ENCODE peak calls at places on chromosomes 5 and 9, in five cellular contexts. O is left colon, N is germinal center, R is fibroblast of the conjunctiva, D is IMR-90. C is an unnamed sample.

GRCh38 chr9:69206047-69206446 is 32.0 kb downstream of the TJP2 start:
- DNase-seq in R (no peak), N (no peak), D (no peak), O (no peak), C (no peak)

GRCh38 chr5:10709933-10710332 is 51.1 kb downstream of the DAP start:
- DNase-seq in O (no peak), N (no peak), D (no peak), R (no peak), C (no peak)

GRCh38 chr5:89668821-89669220 is 740.7 kb downstream of the CETN3 start:
- DNase-seq in O (no peak), R (no peak), D (no peak), N (no peak), C (no peak)

GRCh38 chr9:131980267-131980916 is 99.3 kb downstream of the MED27 start:
- DNase-seq in D (no peak), O (no peak), N (no peak), R (no peak), C (no peak)

GRCh38 chr9:22134390-22134789 is 125.3 kb upstream of the CDKN2B start:
- DNase-seq in N (no peak), D (no peak), O (no peak), R (no peak), C (no peak)

GRCh38 chr5:119418782-119419101 is 33.6 kb upstream of the HSD17B4 start:
- DNase-seq in O (no peak), D (no peak), R (no peak), N (peak; percentile 33), C (no peak)

GRCh38 chr9:16509946-16510504 is 360.4 kb downstream of the BNC2 start:
- DNase-seq in N (no peak), R (no peak), O (no peak), D (peak; percentile 81), C (peak; percentile 41)

GRCh38 chr9:19431361-19432171 is 22.8 kb downstream of the ACER2 start:
- DNase-seq in N (no peak), O (no peak), D (no peak), R (peak; percentile 3), C (no peak)

GRCh38 chr5:148682283-148683026 is 28.1 kb upstream of the HTR4 start:
- DNase-seq in N (no peak), D (no peak), O (peak; percentile 20), R (no peak), C (no peak)

GRCh38 chr5:80219381-80219780 is 36.5 kb downstream of the SERINC5 start:
- DNase-seq in D (no peak), N (no peak), R (no peak), O (no peak), C (no peak)

GRCh38 chr9:89435315-89435823 is 62.5 kb downstream of the SEMA4D start:
- DNase-seq in O (peak; percentile 92), R (no peak), N (no peak), D (no peak), C (no peak)

GRCh38 chr5:106435185-106435584 is 1235.6 kb downstream of the EFNA5 start:
- DNase-seq in O (no peak), D (no peak), R (no peak), N (no peak), C (no peak)

GRCh38 chr5:167049043-167049663 is 1242.3 kb upstream of the WWC1 start:
- DNase-seq in D (no peak), O (peak; percentile 43), R (peak; percentile 30), N (no peak), C (no peak)

GRCh38 chr5:120692346-120692745 is 228.2 kb downstream of the PRR16 start:
- DNase-seq in N (no peak), O (no peak), D (no peak), R (no peak), C (no peak)

GRCh38 chr5:44747396-44747795 is 61.4 kb upstream of the MRPS30 start:
- DNase-seq in D (no peak), R (no peak), N (no peak), O (no peak), C (no peak)

GRCh38 chr9:95017661-95018060 is 291.2 kb downstream of the AOPEP start:
- DNase-seq in R (no peak), D (peak; percentile 56), O (no peak), N (no peak), C (peak; percentile 20)

GRCh38 chr5:105503950-105504349 is 1941.4 kb upstream of the NUDT12 start:
- DNase-seq in O (no peak), D (peak; percentile 13), N (no peak), R (no peak), C (no peak)

GRCh38 chr9:127122176-127123151 is at the start of gene ANGPTL2:
- DNase-seq in O (peak; percentile 57), R (peak; percentile 95), N (peak; percentile 46), D (peak; percentile 95), C (peak; percentile 80)

GRCh38 chr5:17896605-17897004 is 262.3 kb downstream of the TAF11L14 start:
- DNase-seq in D (peak; percentile 35), O (no peak), R (peak; percentile 14), N (no peak), C (no peak)

C was measured in HFFc6.